ENCODE peak calls at places on chromosomes 13 and 19, in six cellular contexts. B, A, K, E, W and Y are unnamed samples.

GRCh38 chr13:63696055-63696454 is 2280.4 kb upstream of the PCDH20 start:
- DNase-seq in B (no peak), A (peak), K (peak), E (no peak), W (no peak), Y (no peak)

GRCh38 chr19:5078666-5079409 is 109.9 kb downstream of the KDM4B start:
- DNase-seq in B (no peak), A (no peak), K (no peak), E (no peak), W (no peak), Y (no peak)

GRCh38 chr13:108402850-108403249 is 133.3 kb downstream of the TNFSF13B start:
- DNase-seq in B (no peak), A (no peak), K (no peak), E (no peak), W (no peak), Y (no peak)

GRCh38 chr19:50325310-50326100 is 3.7 kb downstream of the KCNC3 start:
- DNase-seq in B (peak), A (peak), K (peak), E (peak), W (peak), Y (peak)

GRCh38 chr19:11463391-11463790 is 17.5 kb downstream of the ELAVL3 start:
- DNase-seq in B (no peak), A (no peak), K (no peak), E (no peak), W (no peak), Y (no peak)

GRCh38 chr13:86383561-86383960 is 584.3 kb upstream of the SLITRK6 start:
- DNase-seq in B (no peak), A (no peak), K (no peak), E (no peak), W (no peak), Y (no peak)

GRCh38 chr13:87798536-87798935 is 127.4 kb downstream of the SLITRK5 start:
- DNase-seq in B (no peak), A (no peak), K (no peak), E (no peak), W (no peak), Y (no peak)

GRCh38 chr13:28493740-28494536 is 990 bp downstream of the FLT1 start:
- DNase-seq in B (peak), A (no peak), K (peak), E (peak), W (peak), Y (no peak)

GRCh38 chr13:84399320-84400085 is 517.2 kb upstream of the SLITRK1 start:
- DNase-seq in B (peak), A (no peak), K (no peak), E (peak), W (no peak), Y (no peak)

DNA sequence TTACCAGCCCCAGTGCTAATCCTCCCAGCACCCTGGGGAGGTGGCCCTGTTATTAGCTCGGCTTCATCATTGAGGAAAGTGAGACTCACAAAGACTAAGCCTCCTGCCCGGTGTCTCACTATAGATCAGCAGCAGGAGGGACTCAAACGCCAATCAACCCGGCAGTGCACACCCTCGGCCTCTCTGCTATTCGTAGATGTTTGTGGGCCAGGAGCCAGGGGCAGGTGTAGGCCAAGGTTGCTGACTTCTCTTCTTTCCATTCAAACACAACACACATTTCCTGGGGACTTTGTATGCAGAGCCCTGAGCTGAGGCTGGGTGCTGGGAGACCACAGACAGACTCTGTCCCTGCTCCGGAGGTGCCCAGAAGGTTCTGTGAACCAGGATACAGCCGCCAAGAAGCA is 9.4 kb upstream of the SBK3 start:
- DNase-seq in B (no peak), A (no peak), K (no peak), E (no peak), W (no peak), Y (no peak)
- H2AK5ac ChIP-seq in B (no peak), A (no peak), K (peak), E (no peak), W (no peak), Y (no peak)

GRCh38 chr19:17512574-17512939 is 1.1 kb downstream of the PGLS start:
- DNase-seq in B (no peak), A (no peak), K (no peak), E (no peak), W (no peak), Y (no peak)
- H2AK5ac ChIP-seq in B (no peak), A (peak), K (peak), E (peak), W (no peak), Y (no peak)

GRCh38 chr19:54190942-54191670 is at the start of gene TSEN34:
- DNase-seq in B (peak), A (peak), K (peak), E (peak), W (peak), Y (peak)
- H2AK5ac ChIP-seq in B (no peak), A (peak), K (no peak), E (peak), W (peak), Y (no peak)

DNA sequence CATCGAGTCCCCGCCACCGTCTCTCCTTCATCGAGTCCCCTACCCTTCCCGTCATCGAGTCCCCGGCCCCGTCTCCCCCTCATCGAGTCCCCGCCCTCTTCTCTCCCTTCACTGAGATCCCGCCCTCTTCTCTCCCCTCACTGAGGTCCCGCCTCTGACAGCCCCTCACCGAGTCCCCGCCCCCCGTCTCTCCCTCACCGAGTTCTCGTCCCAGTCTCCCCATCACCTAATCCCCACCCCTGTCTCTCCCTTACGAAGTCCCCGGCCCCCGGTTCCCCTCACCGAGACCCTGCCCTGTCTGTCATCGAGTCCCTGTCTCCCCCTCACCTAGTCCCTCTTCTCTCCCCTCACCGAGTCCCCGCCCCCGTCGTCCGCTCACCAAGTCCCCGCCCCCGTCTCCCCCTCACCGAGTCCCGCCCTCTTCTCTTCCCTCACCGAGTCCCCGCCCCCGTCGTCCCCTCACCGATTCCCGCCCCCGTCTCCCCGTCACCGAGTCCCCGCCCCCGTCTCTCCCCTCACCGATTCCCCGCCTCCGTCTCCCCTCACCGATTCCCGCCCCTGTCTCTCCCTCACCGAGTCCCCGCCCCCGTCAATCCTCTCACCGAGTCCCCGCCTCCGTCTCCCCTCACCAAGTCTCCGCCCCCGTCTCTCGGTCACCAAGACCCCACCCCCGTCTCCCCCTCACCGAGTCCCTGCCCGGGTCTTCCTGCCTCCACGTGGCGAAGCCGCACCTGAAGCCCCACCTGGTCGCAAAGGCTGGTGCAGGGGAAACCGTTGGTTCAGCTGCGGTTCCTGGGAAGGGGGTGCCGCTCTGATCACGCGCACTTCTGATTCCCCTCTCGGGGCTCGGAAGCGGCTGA is 23.9 kb upstream of the ZNF846 start:
- DNase-seq in B (peak), A (peak), K (peak), E (peak), W (peak), Y (peak)
- H2AK5ac ChIP-seq in B (no peak), A (no peak), K (no peak), E (no peak), W (no peak), Y (no peak)

GRCh38 chr19:15110418-15110815 is 3.2 kb downstream of the SYDE1 start:
- DNase-seq in B (no peak), A (no peak), K (no peak), E (no peak), W (no peak), Y (no peak)

GRCh38 chr19:15109768-15110417 is 2.7 kb downstream of the SYDE1 start:
- DNase-seq in B (no peak), A (no peak), K (no peak), E (no peak), W (no peak), Y (no peak)

GRCh38 chr19:15107056-15108010 is at the start of gene SYDE1:
- DNase-seq in B (peak), A (peak), K (peak), E (peak), W (peak), Y (peak)

GRCh38 chr19:15108845-15109767 is 1.9 kb downstream of the SYDE1 start:
- DNase-seq in B (no peak), A (no peak), K (no peak), E (no peak), W (no peak), Y (no peak)

DNA sequence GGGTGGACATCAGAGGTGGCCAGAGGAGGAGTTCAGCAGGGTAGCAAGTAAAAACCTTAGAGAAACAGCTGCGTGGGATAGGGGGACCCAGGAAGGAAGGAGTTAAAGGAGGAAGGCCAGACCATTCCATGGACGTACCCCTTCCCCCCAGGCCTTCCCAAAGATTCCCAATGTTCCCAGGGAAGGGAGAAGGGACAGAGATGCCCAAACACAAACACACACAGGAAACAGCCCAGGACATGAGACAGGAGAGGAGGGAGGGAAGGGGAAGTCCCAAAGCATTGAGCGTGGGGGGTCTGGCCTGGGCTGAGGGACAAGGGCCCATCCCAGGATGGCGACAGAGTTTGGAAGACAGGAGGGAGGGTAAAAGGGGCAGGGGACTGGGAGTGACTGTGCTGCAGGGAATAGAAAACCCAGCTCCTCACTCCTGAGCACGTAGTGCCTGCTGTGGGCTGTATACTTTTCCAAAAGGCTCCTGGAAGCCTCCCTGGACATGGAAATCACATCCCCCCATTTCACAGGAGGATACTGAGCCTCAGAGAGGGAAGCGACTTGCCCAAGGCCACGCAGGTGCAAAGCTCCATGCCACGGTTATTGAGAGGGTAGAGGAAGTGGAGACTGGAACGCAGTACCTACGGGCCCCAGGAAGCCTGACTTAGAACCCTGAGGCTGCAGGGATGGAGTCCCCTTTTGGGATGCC is 1.1 kb downstream of the SYDE1 start:
- DNase-seq in B (peak), A (no peak), K (peak), E (no peak), W (no peak), Y (no peak)
- H2AK5ac ChIP-seq in B (peak), A (peak), K (peak), E (peak), W (peak), Y (no peak)

DNA sequence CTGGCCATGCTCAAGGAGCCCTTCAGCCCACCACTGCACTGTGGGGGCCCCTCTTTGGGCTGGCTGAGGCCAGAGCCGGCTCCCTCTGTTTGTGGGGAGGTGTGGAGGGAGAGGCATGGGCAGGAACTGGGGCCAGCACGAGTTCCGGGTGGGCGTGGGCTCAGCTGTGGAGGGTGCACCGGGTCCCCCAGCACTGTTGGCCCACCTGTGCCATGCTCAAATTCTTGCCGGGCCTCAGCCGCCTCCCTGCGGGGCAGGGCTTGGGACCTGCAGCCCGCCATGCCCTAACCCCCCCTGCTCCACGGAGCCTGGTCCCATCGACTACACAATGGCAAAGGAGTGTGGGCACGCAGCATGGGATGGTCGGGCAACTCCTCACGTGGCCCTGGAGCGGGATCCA is 38.8 kb upstream of the TNFRSF19 start:
- DNase-seq in B (no peak), A (no peak), K (no peak), E (no peak), W (no peak), Y (no peak)
- H2AK5ac ChIP-seq in B (no peak), A (no peak), K (no peak), E (no peak), W (no peak), Y (no peak)

DNA sequence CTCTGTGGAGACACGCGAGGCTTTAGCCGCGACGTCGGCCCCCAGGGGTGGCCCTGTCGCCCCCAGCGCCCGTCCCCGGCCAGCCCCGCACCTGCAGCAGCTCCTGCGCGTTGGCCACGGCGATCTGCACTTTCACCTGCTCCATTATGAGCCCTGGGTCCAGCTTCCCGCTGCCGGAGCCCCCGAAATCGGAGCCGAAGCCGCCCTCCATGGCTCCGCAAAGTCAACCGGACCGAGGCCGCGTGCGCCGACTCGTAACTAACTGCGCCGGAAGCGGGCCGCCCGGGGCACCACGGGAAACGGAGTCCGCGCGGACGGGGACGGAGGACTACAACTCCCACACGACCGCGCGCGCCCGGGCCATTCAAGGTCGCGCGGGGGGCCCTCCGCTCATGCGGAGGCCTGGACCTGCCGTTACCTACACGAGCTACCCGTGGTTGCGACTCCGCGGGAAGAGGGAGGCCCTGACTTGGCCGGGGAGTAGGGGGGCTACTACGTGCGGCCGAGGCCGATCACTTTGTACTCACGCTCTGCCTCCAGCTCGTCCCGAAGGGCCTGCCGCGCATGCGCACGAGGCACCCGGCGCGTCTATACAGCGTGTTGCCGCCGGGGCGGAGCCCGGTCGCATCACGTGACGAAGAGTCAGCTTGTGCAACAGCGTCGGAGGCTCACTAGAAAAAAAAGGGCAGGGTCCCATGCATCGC is at the start of gene TIMM13:
- DNase-seq in B (peak), A (peak), K (peak), E (peak), W (peak), Y (peak)
- H2AK5ac ChIP-seq in B (peak), A (peak), K (peak), E (peak), W (peak), Y (no peak)

GRCh38 chr19:35495107-35496064 is 5.1 kb upstream of the KRTDAP start:
- DNase-seq in B (peak), A (peak), K (peak), E (peak), W (peak), Y (peak)
- H2AK5ac ChIP-seq in B (no peak), A (no peak), K (no peak), E (no peak), W (no peak), Y (no peak)

GRCh38 chr19:17266975-17267788 is at the start of gene BABAM1:
- DNase-seq in B (peak), A (peak), K (peak), E (peak), W (peak), Y (peak)
- H2AK5ac ChIP-seq in B (no peak), A (peak), K (peak), E (no peak), W (no peak), Y (no peak)

GRCh38 chr19:55488986-55489710 is 912 bp downstream of the SSC5D start:
- DNase-seq in B (no peak), A (no peak), K (no peak), E (no peak), W (no peak), Y (no peak)

GRCh38 chr19:55489711-55490477 is 1.7 kb downstream of the SSC5D start:
- DNase-seq in B (no peak), A (no peak), K (no peak), E (no peak), W (no peak), Y (no peak)

GRCh38 chr19:55486043-55486970 is 1.3 kb downstream of the NAT14 start:
- DNase-seq in B (no peak), A (no peak), K (no peak), E (no peak), W (no peak), Y (no peak)

GRCh38 chr19:55486971-55487883 is 1.0 kb upstream of the SSC5D start:
- DNase-seq in B (peak), A (peak), K (peak), E (no peak), W (peak), Y (no peak)

GRCh38 chr19:55487884-55488687 is at the start of gene SSC5D:
- DNase-seq in B (peak), A (peak), K (no peak), E (no peak), W (peak), Y (no peak)
- H2AK5ac ChIP-seq in B (no peak), A (peak), K (peak), E (peak), W (no peak), Y (no peak)